ENCODE peak calls at places on chromosomes 12 and 14, in six cellular contexts. Z is CD8-positive, alpha-beta T cell; V is lower leg skin; H is GM10248; D is nucleus accumbens; C is adipocyte. P is an unnamed sample.

GRCh38 chr14:29668201-29668600 is 259.4 kb downstream of the PRKD1 start:
- DNase-seq in Z (no peak), V (no peak), H (no peak), D (no peak), C (no peak), P (peak)

GRCh38 chr12:20627001-20627588 is 68.0 kb upstream of the SLCO1C1 start:
- DNase-seq in Z (no peak), V (no peak), H (no peak), D (no peak), C (peak), P (no peak)

GRCh38 chr12:132500856-132501180 is 10.9 kb downstream of the FBRSL1 start:
- DNase-seq in Z (no peak), V (no peak), H (no peak), D (no peak), C (no peak), P (no peak)

GRCh38 chr12:57549203-57549908 is 488 bp upstream of the KIF5A start:
- DNase-seq in Z (no peak), V (no peak), H (no peak), D (no peak), C (no peak), P (no peak)

GRCh38 chr14:83559721-83560120 is 1970.2 kb upstream of the FLRT2 start:
- DNase-seq in Z (no peak), V (no peak), H (no peak), D (no peak), C (peak), P (no peak)

GRCh38 chr12:152440-152839 is 61.5 kb downstream of the SLC6A12 start:
- DNase-seq in Z (no peak), V (no peak), H (no peak), D (no peak), C (peak), P (no peak)

GRCh38 chr12:17975239-17975638 is 114.8 kb downstream of the RERGL start:
- DNase-seq in Z (no peak), V (no peak), H (no peak), D (no peak), C (no peak), P (no peak)

GRCh38 chr12:26338574-26339572 is 143.5 kb downstream of the SSPN start:
- DNase-seq in Z (no peak), V (no peak), H (no peak), D (peak), C (peak), P (peak)

GRCh38 chr12:78096909-78097597 is 266.4 kb downstream of the NAV3 start:
- DNase-seq in Z (no peak), V (no peak), H (no peak), D (no peak), C (peak), P (no peak)

GRCh38 chr14:93078830-93079229 is 36.9 kb downstream of the ITPK1 start:
- DNase-seq in Z (no peak), V (no peak), H (no peak), D (no peak), C (peak), P (no peak)

GRCh38 chr12:182381-182883 is 31.5 kb downstream of the SLC6A12 start:
- DNase-seq in Z (no peak), V (no peak), H (no peak), D (no peak), C (peak), P (no peak)

GRCh38 chr12:43210437-43211197 is 341.4 kb downstream of the ADAMTS20 start:
- DNase-seq in Z (no peak), V (no peak), H (peak), D (no peak), C (peak), P (no peak)

P was measured in putamen.